ENCODE peak calls at places on chromosome 1, in five cellular contexts. F is glutamatergic neuron, L is breast epithelium, W is T-helper 22 cell, D is Right ventricle myocardium superior. C is an unnamed sample.

GRCh38 chr1:61618193-61618592 is 106.7 kb downstream of the TM2D1 start:
- DNase-seq in F (no peak), L (no peak), W (no peak), D (no peak), C (no peak)

GRCh38 chr1:95197616-95198252 is 36.3 kb upstream of the RWDD3 start:
- DNase-seq in F (no peak), L (no peak), W (no peak), D (no peak), C (peak; percentile 53)

GRCh38 chr1:2119886-2120285 is 69.7 kb downstream of the PRKCZ start:
- DNase-seq in F (no peak), L (no peak), W (no peak), D (no peak), C (no peak)

GRCh38 chr1:2212542-2213491 is 15.3 kb upstream of the SKI start:
- DNase-seq in F (peak; percentile 80), L (peak; percentile 83), W (peak; percentile 47), D (peak; percentile 94), C (peak; percentile 86)

GRCh38 chr1:204756349-204756748 is 70.8 kb upstream of the LRRN2 start:
- DNase-seq in F (no peak), L (no peak), W (no peak), D (no peak), C (no peak)

GRCh38 chr1:154863702-154864174 is 6.3 kb downstream of the KCNN3 start:
- DNase-seq in F (peak; percentile 79), L (no peak), W (no peak), D (no peak), C (peak; percentile 47)

GRCh38 chr1:223834660-223835263 is 11.0 kb downstream of the TP53BP2 start:
- DNase-seq in F (no peak), L (no peak), W (no peak), D (no peak), C (no peak)

GRCh38 chr1:66168467-66168887 is 365.5 kb upstream of the SGIP1 start:
- DNase-seq in F (no peak), L (no peak), W (no peak), D (no peak), C (no peak)

GRCh38 chr1:206809504-206810084 is 37.3 kb upstream of the IL10 start:
- DNase-seq in F (no peak), L (no peak), W (no peak), D (no peak), C (peak; percentile 68)

GRCh38 chr1:54934869-54935268 is 45.6 kb upstream of the TMEM61 start:
- DNase-seq in F (no peak), L (no peak), W (no peak), D (no peak), C (no peak)

GRCh38 chr1:221715321-221716169 is 26.3 kb downstream of the DUSP10 start:
- DNase-seq in F (peak; percentile 31), L (no peak), W (no peak), D (no peak), C (no peak)

GRCh38 chr1:167612583-167612982 is 17.4 kb upstream of the RCSD1 start:
- DNase-seq in F (no peak), L (no peak), W (no peak), D (no peak), C (no peak)

GRCh38 chr1:59163268-59164092 is 133.4 kb upstream of the FGGY start:
- DNase-seq in F (no peak), L (no peak), W (no peak), D (no peak), C (no peak)